ENCODE peak calls at places on chromosome 11, in ten cellular contexts. M is activated CD4-positive, alpha-beta T cell treated with anti-CD3 and anti-CD28 coated beads for 4 hours; H is NCI-H1105; W is cardiac muscle cell; Z is stimulated activated CD4-positive, alpha-beta T cell treated with anti-CD3 and anti-CD28 coated beads, Interleukin-12 subunit alpha, Interleukin-12 subunit beta, amount 100 ng/mL, for 48 hours; P is midbrain; G is pancreas; Y is stomach; T is suprapubic skin; X is activated naive CD4-positive, alpha-beta T cell. C is an unnamed sample.
A peak's percentile ranks its signal among the peaks of the same experiment; 100 is the strongest.

GRCh38 chr11:100687630-100688395 is 725 bp downstream of the ARHGAP42 start:
- DNase-seq in Z (no peak), G (peak; percentile 47), H (no peak), M (no peak), W (peak; percentile 81), T (peak; percentile 65), X (no peak), P (peak; percentile 51), Y (peak; percentile 48), C (peak; percentile 83)

GRCh38 chr11:76201672-76202412 is 4.5 kb downstream of the WNT11 start:
- DNase-seq in H (no peak), M (no peak), G (no peak), T (no peak), W (no peak), Y (no peak), Z (no peak), X (no peak), P (no peak), C (no peak)

GRCh38 chr11:131923309-131923708 is 552.9 kb downstream of the NTM start:
- DNase-seq in Y (no peak), W (no peak), X (no peak), M (no peak), Z (no peak), T (no peak), H (no peak), P (no peak), G (no peak), C (no peak)

GRCh38 chr11:117299351-117300300 is 8.5 kb downstream of the BACE1-AS start:
- DNase-seq in X (no peak), H (no peak), Z (no peak), G (peak; percentile 62), M (no peak), T (no peak), P (no peak), Y (no peak), W (no peak), C (no peak)

GRCh38 chr11:67432655-67433349 is 4.5 kb downstream of the RPS6KB2 start:
- DNase-seq in Z (no peak), P (no peak), G (no peak), H (no peak), X (no peak), Y (no peak), W (no peak), T (no peak), M (no peak), C (no peak)

GRCh38 chr11:64064374-64065140 is 28.8 kb downstream of the FLRT1 start:
- DNase-seq in G (no peak), Y (no peak), T (no peak), M (no peak), H (no peak), X (no peak), P (no peak), Z (no peak), W (no peak), C (no peak)

GRCh38 chr11:18065572-18065971 is 19.5 kb upstream of the TPH1 start:
- DNase-seq in G (peak; percentile 78), T (no peak), X (no peak), W (peak; percentile 26), H (peak; percentile 15), M (no peak), Y (no peak), P (no peak), Z (no peak), C (no peak)

GRCh38 chr11:21470521-21470920 is 722.4 kb upstream of the ANO5 start:
- DNase-seq in W (no peak), G (no peak), H (no peak), Z (no peak), P (no peak), Y (no peak), T (no peak), X (no peak), M (no peak), C (no peak)

GRCh38 chr11:80197155-80197554 is 756.3 kb upstream of the TENM4 start:
- DNase-seq in T (no peak), H (no peak), X (no peak), P (no peak), W (no peak), Y (no peak), M (no peak), Z (no peak), G (no peak), C (no peak)

GRCh38 chr11:114987171-114987760 is 308.9 kb downstream of the NXPE2 start:
- DNase-seq in W (no peak), Z (no peak), H (no peak), P (no peak), Y (no peak), M (no peak), X (no peak), G (no peak), T (no peak), C (no peak)

GRCh38 chr11:1921576-1922141 is 2.2 kb downstream of the TNNT3 start:
- DNase-seq in Y (no peak), X (no peak), T (peak; percentile 74), H (no peak), G (no peak), P (no peak), W (no peak), M (no peak), Z (no peak), C (no peak)

GRCh38 chr11:64207247-64208085 is 945 bp downstream of the FERMT3 start:
- DNase-seq in P (no peak), W (no peak), M (peak; percentile 84), H (no peak), T (peak; percentile 81), X (peak; percentile 44), Y (peak; percentile 55), G (no peak), Z (peak; percentile 70), C (no peak)

GRCh38 chr11:96390403-96390830 is 604 bp downstream of the JRKL start:
- DNase-seq in W (no peak), P (no peak), G (no peak), X (no peak), Y (no peak), Z (no peak), M (no peak), T (no peak), H (no peak), C (no peak)

GRCh38 chr11:105046898-105047579 is 1.9 kb upstream of the CARD16 start:
- DNase-seq in Y (no peak), Z (no peak), T (peak; percentile 63), X (no peak), H (no peak), P (no peak), W (no peak), G (no peak), M (no peak), C (no peak)

GRCh38 chr11:61793084-61793828 is 545 bp downstream of the FEN1 start:
- DNase-seq in M (no peak), G (peak; percentile 23), H (no peak), W (no peak), Y (no peak), Z (no peak), X (no peak), T (no peak), P (no peak), C (peak; percentile 30)

GRCh38 chr11:126791446-126791845 is 209.1 kb downstream of the KIRREL3 start:
- DNase-seq in Z (no peak), X (no peak), P (no peak), Y (no peak), H (no peak), T (no peak), W (no peak), G (no peak), M (no peak), C (no peak)

GRCh38 chr11:110777765-110778164 is 65.5 kb upstream of the ARHGAP20 start:
- DNase-seq in M (no peak), Z (no peak), H (no peak), X (no peak), W (no peak), G (no peak), T (no peak), P (no peak), Y (peak; percentile 49), C (no peak)

GRCh38 chr11:46413755-46414465 is 22.3 kb upstream of the CHRM4 start:
- DNase-seq in Z (no peak), T (no peak), M (no peak), H (peak; percentile 38), Y (no peak), P (no peak), X (no peak), G (no peak), W (no peak), C (no peak)

GRCh38 chr11:21866781-21867180 is 326.1 kb upstream of the ANO5 start:
- DNase-seq in Z (no peak), X (no peak), W (no peak), G (no peak), M (no peak), H (peak; percentile 18), T (no peak), P (no peak), Y (no peak), C (no peak)

GRCh38 chr11:107631043-107631442 is 40.1 kb downstream of the ELMOD1 start:
- DNase-seq in Z (no peak), Y (no peak), G (no peak), T (no peak), W (no peak), X (no peak), P (no peak), M (no peak), H (no peak), C (no peak)

GRCh38 chr11:11978792-11979486 is 29.5 kb downstream of the DKK3 start:
- DNase-seq in M (no peak), P (no peak), Y (peak; percentile 64), G (peak; percentile 38), W (no peak), X (no peak), Z (no peak), H (no peak), T (no peak), C (no peak)

GRCh38 chr11:90134420-90135003 is at the start of gene NAALAD2:
- DNase-seq in T (peak; percentile 57), M (no peak), Z (no peak), G (peak; percentile 12), H (no peak), Y (no peak), W (peak; percentile 83), X (no peak), P (peak; percentile 53), C (peak; percentile 42)

GRCh38 chr11:86453290-86454030 is 78.8 kb downstream of the CCDC81 start:
- DNase-seq in P (no peak), G (no peak), Z (no peak), Y (no peak), H (no peak), T (no peak), W (no peak), M (no peak), X (no peak), C (no peak)

GRCh38 chr11:22792497-22792896 is 37.1 kb downstream of the SVIP start:
- DNase-seq in X (no peak), Y (no peak), Z (no peak), G (no peak), T (no peak), H (no peak), P (peak; percentile 83), M (no peak), W (no peak), C (no peak)